ENCODE peak calls at places on chromosome 16, in eight cellular contexts. One of them, this sample, is unnamed.

GRCh38 chr16:19690196-19690595 is 27.8 kb downstream of the KNOP1 start:
- DNase-seq in ecto neural progenitor cell: no peak
- DNase-seq in EL: no peak
- DNase-seq in BJ: no peak
- DNase-seq in cerebellar cortex: no peak
- DNase-seq in iPS-NIHi11: no peak
- DNase-seq in lower leg skin: no peak
- DNase-seq in AG10803: no peak
- DNase-seq in this sample: no peak

GRCh38 chr16:12252616-12253015 is 276.1 kb downstream of the SNX29 start:
- DNase-seq in ecto neural progenitor cell: no peak
- DNase-seq in EL: no peak
- DNase-seq in BJ: no peak
- DNase-seq in cerebellar cortex: no peak
- DNase-seq in iPS-NIHi11: no peak
- DNase-seq in lower leg skin: no peak
- DNase-seq in AG10803: no peak
- DNase-seq in this sample: no peak

GRCh38 chr16:46904471-46904870 is 20.3 kb downstream of the GPT2 start:
- DNase-seq in ecto neural progenitor cell: no peak
- DNase-seq in EL: no peak
- DNase-seq in BJ: no peak
- DNase-seq in cerebellar cortex: no peak
- DNase-seq in iPS-NIHi11: no peak
- DNase-seq in lower leg skin: no peak
- DNase-seq in AG10803: no peak
- DNase-seq in this sample: no peak

GRCh38 chr16:11612110-11612981 is 25.6 kb upstream of the LITAF start:
- DNase-seq in ecto neural progenitor cell: no peak
- DNase-seq in EL: no peak
- DNase-seq in BJ: no peak
- DNase-seq in cerebellar cortex: no peak
- DNase-seq in iPS-NIHi11: peak
- DNase-seq in lower leg skin: no peak
- DNase-seq in AG10803: no peak
- DNase-seq in this sample: no peak

GRCh38 chr16:80041399-80041798 is 440.9 kb upstream of the MAF start:
- DNase-seq in ecto neural progenitor cell: no peak
- DNase-seq in EL: peak
- DNase-seq in BJ: no peak
- DNase-seq in cerebellar cortex: no peak
- DNase-seq in iPS-NIHi11: no peak
- DNase-seq in lower leg skin: no peak
- DNase-seq in AG10803: no peak
- DNase-seq in this sample: no peak

GRCh38 chr16:52561910-52562741 is 15.2 kb upstream of the TOX3 start:
- DNase-seq in ecto neural progenitor cell: no peak
- DNase-seq in EL: no peak
- DNase-seq in BJ: no peak
- DNase-seq in cerebellar cortex: no peak
- DNase-seq in iPS-NIHi11: no peak
- DNase-seq in lower leg skin: no peak
- DNase-seq in AG10803: no peak
- DNase-seq in this sample: no peak

GRCh38 chr16:77849640-77850258 is 61.4 kb downstream of the VAT1L start:
- DNase-seq in ecto neural progenitor cell: no peak
- DNase-seq in EL: no peak
- DNase-seq in BJ: no peak
- DNase-seq in cerebellar cortex: no peak
- DNase-seq in iPS-NIHi11: no peak
- DNase-seq in lower leg skin: no peak
- DNase-seq in AG10803: no peak
- DNase-seq in this sample: no peak

GRCh38 chr16:23104032-23104955 is 45.0 kb downstream of the USP31 start:
- DNase-seq in ecto neural progenitor cell: no peak
- DNase-seq in EL: no peak
- DNase-seq in BJ: no peak
- DNase-seq in cerebellar cortex: no peak
- DNase-seq in iPS-NIHi11: no peak
- DNase-seq in lower leg skin: no peak
- DNase-seq in AG10803: no peak
- DNase-seq in this sample: no peak

GRCh38 chr16:3022208-3022696 is 1.5 kb downstream of the HCFC1R1 start:
- DNase-seq in ecto neural progenitor cell: peak
- DNase-seq in EL: peak
- DNase-seq in BJ: peak
- DNase-seq in cerebellar cortex: peak
- DNase-seq in iPS-NIHi11: no peak
- DNase-seq in lower leg skin: peak
- DNase-seq in AG10803: peak
- DNase-seq in this sample: peak

GRCh38 chr16:50002190-50002589 is 22.8 kb upstream of the CNEP1R1 start:
- DNase-seq in ecto neural progenitor cell: no peak
- DNase-seq in EL: no peak
- DNase-seq in BJ: no peak
- DNase-seq in cerebellar cortex: no peak
- DNase-seq in iPS-NIHi11: no peak
- DNase-seq in lower leg skin: no peak
- DNase-seq in AG10803: no peak
- DNase-seq in this sample: no peak

GRCh38 chr16:30985401-30986128 is 558 bp downstream of the HSD3B7 start:
- DNase-seq in ecto neural progenitor cell: no peak
- DNase-seq in EL: peak
- DNase-seq in BJ: no peak
- DNase-seq in cerebellar cortex: peak
- DNase-seq in iPS-NIHi11: peak
- DNase-seq in lower leg skin: peak
- DNase-seq in AG10803: peak
- DNase-seq in this sample: no peak

GRCh38 chr16:23836404-23837291 is 865 bp downstream of the PRKCB start:
- DNase-seq in ecto neural progenitor cell: peak
- DNase-seq in EL: no peak
- DNase-seq in BJ: no peak
- DNase-seq in cerebellar cortex: no peak
- DNase-seq in iPS-NIHi11: peak
- DNase-seq in lower leg skin: no peak
- DNase-seq in AG10803: no peak
- DNase-seq in this sample: no peak

GRCh38 chr16:21159281-21159951 is 942 bp downstream of the LDAF1 start:
- DNase-seq in ecto neural progenitor cell: peak
- DNase-seq in EL: no peak
- DNase-seq in BJ: no peak
- DNase-seq in cerebellar cortex: peak
- DNase-seq in iPS-NIHi11: peak
- DNase-seq in lower leg skin: peak
- DNase-seq in AG10803: no peak
- DNase-seq in this sample: peak

GRCh38 chr16:66366433-66367299 is at the start of gene CDH5:
- DNase-seq in ecto neural progenitor cell: no peak
- DNase-seq in EL: no peak
- DNase-seq in BJ: no peak
- DNase-seq in cerebellar cortex: peak
- DNase-seq in iPS-NIHi11: no peak
- DNase-seq in lower leg skin: peak
- DNase-seq in AG10803: no peak
- DNase-seq in this sample: peak